ENCODE peak calls at places on chromosomes 11 and 22, in six cellular contexts. G, K, P, Q, A and R are unnamed samples.

GRCh38 chr11:115965754-115966504 is 461.7 kb upstream of the CADM1 start:
- DNase-seq in G (no peak), Q (no peak), A (no peak), P (no peak), K (no peak), R (no peak)

GRCh38 chr22:31295831-31296230 is 3.5 kb upstream of the PIK3IP1 start:
- DNase-seq in P (peak), Q (no peak), G (no peak), K (no peak), A (no peak), R (no peak)

GRCh38 chr11:119460582-119460981 is 37.6 kb upstream of the THY1 start:
- DNase-seq in P (no peak), A (no peak), K (peak), Q (no peak), G (no peak), R (no peak)

GRCh38 chr11:6608011-6608410 is 4.0 kb downstream of the TAF10 start:
- DNase-seq in Q (no peak), K (no peak), A (no peak), G (no peak), P (no peak), R (no peak)

GRCh38 chr11:1197886-1198765 is 24.7 kb upstream of the MUC5B start:
- DNase-seq in A (peak), G (no peak), P (no peak), Q (no peak), K (no peak), R (no peak)

GRCh38 chr11:3710485-3711259 is 39.5 kb upstream of the CHRNA10 start:
- DNase-seq in P (no peak), Q (no peak), A (no peak), K (no peak), G (no peak), R (no peak)

GRCh38 chr11:127610787-127611186 is 610.2 kb upstream of the KIRREL3 start:
- DNase-seq in A (no peak), K (no peak), G (no peak), P (no peak), Q (no peak), R (no peak)

GRCh38 chr11:39777035-39777434 is 1682.4 kb downstream of the LRRC4C start:
- DNase-seq in K (no peak), G (no peak), A (no peak), Q (no peak), P (no peak), R (no peak)

GRCh38 chr11:8034604-8035224 is 46.3 kb upstream of the TUB start:
- DNase-seq in Q (no peak), A (no peak), G (no peak), P (no peak), K (no peak), R (no peak)

GRCh38 chr22:46303347-46303965 is 6.8 kb downstream of the GTSE1 start:
- DNase-seq in K (no peak), G (no peak), Q (no peak), A (peak), P (peak), R (no peak)
- H3K4me3 ChIP-seq in K (no peak), G (no peak), Q (no peak), A (no peak), P (no peak), R (no peak)

DNA sequence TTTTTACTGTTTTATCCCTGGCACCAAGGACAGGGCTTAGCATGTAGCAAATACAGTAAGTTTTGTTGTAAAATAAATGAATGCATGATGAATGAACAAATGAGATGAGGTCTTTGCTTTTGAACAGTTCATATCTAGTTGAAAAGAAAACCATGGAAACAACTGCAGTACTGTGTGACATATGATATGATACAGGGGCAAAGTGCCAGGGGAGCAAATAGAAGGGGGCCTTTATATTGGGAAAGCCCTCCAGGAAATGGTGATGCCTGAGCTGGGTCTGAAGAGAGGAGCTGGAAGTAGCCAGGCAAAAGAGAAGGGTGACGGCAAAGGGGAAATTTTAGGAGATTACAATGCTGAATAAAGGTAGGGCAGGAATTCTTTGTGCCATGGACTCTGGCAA is 63.8 kb upstream of the UCP3 start:
- DNase-seq in Q (no peak), K (no peak), A (no peak), P (no peak), G (no peak), R (no peak)
- H3K4me3 ChIP-seq in Q (no peak), K (no peak), A (no peak), P (no peak), G (no peak), R (no peak)

DNA sequence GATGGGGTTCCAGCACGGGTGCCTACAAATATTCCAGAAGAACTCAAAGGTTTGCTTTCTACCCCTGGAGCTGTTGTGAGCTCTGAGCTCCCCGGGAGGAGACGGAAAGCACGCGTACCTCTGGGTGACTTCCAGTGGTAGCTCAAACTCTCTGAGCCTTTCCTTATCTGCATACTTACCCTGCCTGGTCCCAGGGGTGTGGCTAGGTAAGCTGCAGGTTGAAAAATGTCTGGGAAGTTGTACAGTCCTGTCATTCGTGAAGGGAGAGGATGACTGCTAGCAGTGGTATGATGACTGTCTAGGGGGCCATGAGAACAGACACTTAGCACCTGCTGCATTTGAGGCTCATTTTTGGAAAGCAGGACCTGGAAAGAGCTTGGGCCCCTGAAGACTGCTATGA is 111.5 kb downstream of the DSCAML1 start:
- DNase-seq in K (no peak), Q (no peak), A (no peak), P (no peak), G (no peak), R (no peak)
- H3K4me3 ChIP-seq in K (no peak), Q (no peak), A (no peak), P (no peak), G (no peak), R (no peak)

GRCh38 chr22:19959587-19960490 is 18.2 kb upstream of the TXNRD2 start:
- DNase-seq in A (no peak), G (no peak), P (no peak), Q (no peak), K (no peak), R (no peak)

GRCh38 chr22:19960491-19961200 is 19.0 kb upstream of the TXNRD2 start:
- DNase-seq in P (no peak), Q (no peak), A (no peak), K (no peak), G (no peak), R (no peak)

GRCh38 chr22:19957445-19957844 is 15.8 kb upstream of the TXNRD2 start:
- DNase-seq in K (no peak), Q (no peak), P (no peak), G (no peak), A (peak), R (no peak)

GRCh38 chr22:19959043-19959586 is 17.5 kb upstream of the TXNRD2 start:
- DNase-seq in Q (no peak), G (no peak), K (peak), P (peak), A (peak), R (no peak)

GRCh38 chr22:19958083-19959042 is 16.7 kb upstream of the TXNRD2 start:
- DNase-seq in G (no peak), A (peak), Q (no peak), K (no peak), P (no peak), R (no peak)
- H3K4me3 ChIP-seq in G (no peak), A (no peak), Q (peak), K (no peak), P (peak), R (no peak)

GRCh38 chr11:75239551-75240290 is 853 bp upstream of the TPBGL start:
- DNase-seq in P (no peak), K (no peak), A (no peak), G (no peak), Q (no peak), R (no peak)

GRCh38 chr11:75238595-75239245 is 1.9 kb upstream of the TPBGL start:
- DNase-seq in Q (no peak), G (no peak), P (no peak), A (no peak), K (no peak), R (no peak)

GRCh38 chr11:75241906-75242644 is 1.5 kb downstream of the TPBGL start:
- DNase-seq in K (no peak), A (no peak), Q (no peak), P (no peak), G (no peak), R (no peak)

GRCh38 chr11:75241036-75241905 is 697 bp downstream of the TPBGL start:
- DNase-seq in K (peak), A (peak), P (peak), Q (peak), G (peak), R (peak)

DNA sequence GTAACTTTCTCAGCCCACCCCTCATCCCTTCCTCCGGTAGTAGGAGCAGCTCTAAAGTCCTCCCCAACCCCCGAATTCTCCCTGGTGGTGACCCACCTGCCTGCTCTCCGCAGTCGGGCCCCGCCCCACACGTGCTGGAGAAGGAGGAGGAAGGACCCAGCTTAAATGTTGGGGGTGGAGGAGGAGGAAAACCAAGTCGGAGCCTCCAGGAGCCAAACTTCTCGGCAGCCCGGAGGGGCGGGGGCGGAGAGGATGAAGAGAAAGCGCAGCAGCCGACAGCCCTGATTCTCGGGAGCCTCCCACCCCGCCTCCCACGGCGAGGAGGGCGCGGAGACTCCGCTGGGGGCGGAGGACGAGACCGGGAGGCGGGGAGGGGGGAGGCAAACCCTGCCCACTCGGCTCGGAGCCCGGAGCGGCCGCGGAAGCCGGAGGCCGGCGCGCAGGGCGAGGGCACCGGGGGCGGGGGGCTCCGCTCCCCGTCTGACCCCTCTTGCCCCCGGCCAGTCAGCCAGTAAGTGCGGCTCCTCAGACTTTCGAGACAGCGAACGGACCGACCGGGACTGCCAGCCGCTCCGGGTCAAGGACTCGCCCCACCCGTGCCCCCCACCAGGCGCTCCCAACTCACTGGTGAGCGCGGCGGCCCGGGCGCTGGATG is at the start of gene TPBGL:
- DNase-seq in K (no peak), Q (no peak), G (no peak), A (no peak), P (no peak), R (no peak)
- H3K4me3 ChIP-seq in K (peak), Q (no peak), G (no peak), A (peak), P (peak), R (peak)